ENCODE peak calls at places on chromosomes 2 and 18, in nine cellular contexts. One of them, this sample, is unnamed.

GRCh38 chr2:194166818-194167217 is 1490.2 kb upstream of the SLC39A10 start:
- DNase-seq in GM13977: no peak
- DNase-seq in posterior cingulate gyrus: no peak
- DNase-seq in activated CD4-positive, alpha-beta T cell treated with anti-CD3 and anti-CD28 coated beads for 48 hours: peak
- DNase-seq in GM06990: no peak
- DNase-seq in psoas muscle: no peak
- DNase-seq in astrocyte of the spinal cord: peak
- DNase-seq in KG1: no peak
- DNase-seq in posterior vena cava: no peak
- DNase-seq in this sample: no peak

GRCh38 chr2:3464401-3465005 is 54.8 kb downstream of the ADI1 start:
- DNase-seq in activated CD4-positive, alpha-beta T cell treated with anti-CD3 and anti-CD28 coated beads for 48 hours: no peak
- DNase-seq in psoas muscle: no peak
- DNase-seq in posterior cingulate gyrus: peak
- DNase-seq in astrocyte of the spinal cord: no peak
- DNase-seq in GM06990: no peak
- DNase-seq in GM13977: no peak
- DNase-seq in posterior vena cava: no peak
- DNase-seq in KG1: no peak
- DNase-seq in this sample: peak

GRCh38 chr18:2655954-2656236 is 369 bp downstream of the SMCHD1 start:
- DNase-seq in activated CD4-positive, alpha-beta T cell treated with anti-CD3 and anti-CD28 coated beads for 48 hours: no peak
- DNase-seq in posterior cingulate gyrus: no peak
- DNase-seq in KG1: no peak
- DNase-seq in posterior vena cava: no peak
- DNase-seq in astrocyte of the spinal cord: no peak
- DNase-seq in psoas muscle: peak
- DNase-seq in GM06990: no peak
- DNase-seq in GM13977: no peak
- DNase-seq in this sample: no peak

GRCh38 chr2:218799990-218800389 is 18.0 kb downstream of the CYP27A1 start:
- DNase-seq in posterior vena cava: no peak
- DNase-seq in KG1: no peak
- DNase-seq in posterior cingulate gyrus: no peak
- DNase-seq in activated CD4-positive, alpha-beta T cell treated with anti-CD3 and anti-CD28 coated beads for 48 hours: no peak
- DNase-seq in astrocyte of the spinal cord: no peak
- DNase-seq in psoas muscle: no peak
- DNase-seq in GM13977: no peak
- DNase-seq in GM06990: no peak
- DNase-seq in this sample: no peak

GRCh38 chr18:48927286-48928080 is 23.3 kb downstream of the SMAD7 start:
- DNase-seq in psoas muscle: no peak
- DNase-seq in KG1: no peak
- DNase-seq in astrocyte of the spinal cord: no peak
- DNase-seq in posterior vena cava: no peak
- DNase-seq in posterior cingulate gyrus: no peak
- DNase-seq in GM06990: no peak
- DNase-seq in activated CD4-positive, alpha-beta T cell treated with anti-CD3 and anti-CD28 coated beads for 48 hours: no peak
- DNase-seq in GM13977: no peak
- DNase-seq in this sample: no peak

GRCh38 chr2:2012505-2012904 is 268.2 kb upstream of the PXDN start:
- DNase-seq in GM13977: no peak
- DNase-seq in activated CD4-positive, alpha-beta T cell treated with anti-CD3 and anti-CD28 coated beads for 48 hours: no peak
- DNase-seq in KG1: no peak
- DNase-seq in GM06990: no peak
- DNase-seq in astrocyte of the spinal cord: peak
- DNase-seq in posterior cingulate gyrus: no peak
- DNase-seq in posterior vena cava: no peak
- DNase-seq in psoas muscle: no peak
- DNase-seq in this sample: peak

GRCh38 chr2:217182996-217183395 is 323.1 kb upstream of the TNP1 start:
- DNase-seq in activated CD4-positive, alpha-beta T cell treated with anti-CD3 and anti-CD28 coated beads for 48 hours: no peak
- DNase-seq in GM13977: no peak
- DNase-seq in posterior vena cava: no peak
- DNase-seq in KG1: no peak
- DNase-seq in psoas muscle: no peak
- DNase-seq in GM06990: no peak
- DNase-seq in astrocyte of the spinal cord: no peak
- DNase-seq in posterior cingulate gyrus: no peak
- DNase-seq in this sample: no peak

GRCh38 chr2:190759749-190760213 is 110.9 kb downstream of the NAB1 start:
- DNase-seq in posterior vena cava: no peak
- DNase-seq in astrocyte of the spinal cord: peak
- DNase-seq in activated CD4-positive, alpha-beta T cell treated with anti-CD3 and anti-CD28 coated beads for 48 hours: no peak
- DNase-seq in GM06990: no peak
- DNase-seq in KG1: no peak
- DNase-seq in psoas muscle: no peak
- DNase-seq in posterior cingulate gyrus: no peak
- DNase-seq in GM13977: no peak
- DNase-seq in this sample: no peak

GRCh38 chr2:178193496-178193822 is 853 bp upstream of the OSBPL6 start:
- DNase-seq in GM13977: no peak
- DNase-seq in KG1: no peak
- DNase-seq in activated CD4-positive, alpha-beta T cell treated with anti-CD3 and anti-CD28 coated beads for 48 hours: no peak
- DNase-seq in astrocyte of the spinal cord: no peak
- DNase-seq in posterior cingulate gyrus: no peak
- DNase-seq in posterior vena cava: no peak
- DNase-seq in GM06990: no peak
- DNase-seq in psoas muscle: no peak
- DNase-seq in this sample: no peak

GRCh38 chr2:152395132-152396024 is 60.4 kb downstream of the FMNL2 start:
- DNase-seq in GM06990: no peak
- DNase-seq in psoas muscle: no peak
- DNase-seq in astrocyte of the spinal cord: peak
- DNase-seq in posterior cingulate gyrus: no peak
- DNase-seq in GM13977: no peak
- DNase-seq in KG1: no peak
- DNase-seq in posterior vena cava: no peak
- DNase-seq in activated CD4-positive, alpha-beta T cell treated with anti-CD3 and anti-CD28 coated beads for 48 hours: no peak
- DNase-seq in this sample: no peak

GRCh38 chr2:230658877-230659652 is 53.6 kb upstream of the CAB39 start:
- DNase-seq in GM06990: peak
- DNase-seq in astrocyte of the spinal cord: no peak
- DNase-seq in GM13977: peak
- DNase-seq in posterior cingulate gyrus: no peak
- DNase-seq in KG1: peak
- DNase-seq in posterior vena cava: no peak
- DNase-seq in activated CD4-positive, alpha-beta T cell treated with anti-CD3 and anti-CD28 coated beads for 48 hours: peak
- DNase-seq in psoas muscle: no peak
- DNase-seq in this sample: no peak

GRCh38 chr2:69104281-69104680 is 91.3 kb downstream of the ANTXR1 start:
- DNase-seq in posterior cingulate gyrus: no peak
- DNase-seq in GM13977: no peak
- DNase-seq in activated CD4-positive, alpha-beta T cell treated with anti-CD3 and anti-CD28 coated beads for 48 hours: no peak
- DNase-seq in GM06990: no peak
- DNase-seq in psoas muscle: peak
- DNase-seq in KG1: no peak
- DNase-seq in astrocyte of the spinal cord: no peak
- DNase-seq in posterior vena cava: no peak
- DNase-seq in this sample: no peak

This sample was measured in dorsolateral prefrontal cortex.